ENCODE peak calls at places on chromosome 7, in four cellular contexts. S, L, H and A are unnamed samples. For H3K4me1, the result is how much of the 10 kb centered on the place peaks cover.

GRCh38 chr7:12650080-12650479 is 37.4 kb upstream of the ARL4A start:
- DNase-seq in S (no peak), L (no peak), H (no peak), A (no peak)

GRCh38 chr7:19116121-19117080 is 1.0 kb downstream of the TWIST1 start:
- DNase-seq in S (peak), L (peak), H (peak), A (no peak)

GRCh38 chr7:121795736-121796135 is 77.2 kb upstream of the PTPRZ1 start:
- DNase-seq in S (no peak), L (no peak), H (no peak), A (no peak)

GRCh38 chr7:94888542-94888941 is 18.9 kb upstream of the PPP1R9A start:
- DNase-seq in S (no peak), L (peak), H (no peak), A (no peak)

GRCh38 chr7:148624735-148625134 is 34.2 kb downstream of the C7orf33 start:
- DNase-seq in S (no peak), L (no peak), H (no peak), A (no peak)

GRCh38 chr7:132446265-132446664 is 130.0 kb downstream of the PLXNA4 start:
- DNase-seq in S (no peak), L (no peak), H (no peak), A (no peak)

GRCh38 chr7:147771344-147771743 is 819.2 kb upstream of the C7orf33 start:
- DNase-seq in S (no peak), L (no peak), H (no peak), A (no peak)

GRCh38 chr7:17944720-17945119 is 4.4 kb upstream of the SNX13 start:
- DNase-seq in S (no peak), L (peak), H (no peak), A (no peak)

GRCh38 chr7:119256001-119256400 is 1017.0 kb upstream of the KCND2 start:
- DNase-seq in S (no peak), L (no peak), H (no peak), A (no peak)

GRCh38 chr7:132503415-132503814 is 72.9 kb downstream of the PLXNA4 start:
- DNase-seq in S (no peak), L (no peak), H (no peak), A (no peak)

GRCh38 chr7:151833213-151833651 is 43.7 kb downstream of the PRKAG2 start:
- DNase-seq in S (peak), L (no peak), H (no peak), A (no peak)

GRCh38 chr7:115662120-115662519 is 368.4 kb downstream of the TFEC start:
- DNase-seq in S (no peak), L (no peak), H (no peak), A (no peak)

GRCh38 chr7:99252166-99252895 is 20.3 kb upstream of the MYH16 start:
- DNase-seq in S (no peak), L (no peak), H (no peak), A (no peak)

GRCh38 chr7:129368389-129368986 is 65.7 kb upstream of the STRIP2 start:
- DNase-seq in S (no peak), L (no peak), H (no peak), A (no peak)

GRCh38 chr7:1548944-1549343 is 7.1 kb downstream of the TMEM184A start:
- DNase-seq in S (no peak), L (no peak), H (no peak), A (no peak)

GRCh38 chr7:100210803-100211202 is 8.9 kb upstream of the PVRIG start:
- DNase-seq in S (no peak), L (no peak), H (no peak), A (no peak)

GRCh38 chr7:71637578-71637977 is 505.6 kb downstream of the GALNT17 start:
- DNase-seq in S (no peak), L (no peak), H (no peak), A (no peak)

GRCh38 chr7:99579956-99580777 is 17.9 kb upstream of the TMEM225B start:
- DNase-seq in S (no peak), L (no peak), H (peak), A (peak)

GRCh38 chr7:126001344-126001743 is 1071.7 kb upstream of the POT1 start:
- DNase-seq in S (no peak), L (no peak), H (no peak), A (no peak)

GRCh38 chr7:112869111-112869774 is 79.0 kb upstream of the TMEM168 start:
- DNase-seq in S (no peak), L (peak), H (no peak), A (no peak)

GRCh38 chr7:65971021-65971420 is 11.0 kb downstream of the GUSB start:
- DNase-seq in S (no peak), L (no peak), H (peak), A (no peak)

GRCh38 chr7:2723138-2723850 is 35.3 kb downstream of the AMZ1 start:
- DNase-seq in S (peak), L (no peak), H (peak), A (no peak)

GRCh38 chr7:38681882-38682281 is 50.7 kb upstream of the AMPH start:
- DNase-seq in S (no peak), L (no peak), H (no peak), A (no peak)

GRCh38 chr7:116796471-116796870 is 65.9 kb upstream of the CAPZA2 start:
- DNase-seq in S (no peak), L (no peak), H (no peak), A (no peak)

DNA sequence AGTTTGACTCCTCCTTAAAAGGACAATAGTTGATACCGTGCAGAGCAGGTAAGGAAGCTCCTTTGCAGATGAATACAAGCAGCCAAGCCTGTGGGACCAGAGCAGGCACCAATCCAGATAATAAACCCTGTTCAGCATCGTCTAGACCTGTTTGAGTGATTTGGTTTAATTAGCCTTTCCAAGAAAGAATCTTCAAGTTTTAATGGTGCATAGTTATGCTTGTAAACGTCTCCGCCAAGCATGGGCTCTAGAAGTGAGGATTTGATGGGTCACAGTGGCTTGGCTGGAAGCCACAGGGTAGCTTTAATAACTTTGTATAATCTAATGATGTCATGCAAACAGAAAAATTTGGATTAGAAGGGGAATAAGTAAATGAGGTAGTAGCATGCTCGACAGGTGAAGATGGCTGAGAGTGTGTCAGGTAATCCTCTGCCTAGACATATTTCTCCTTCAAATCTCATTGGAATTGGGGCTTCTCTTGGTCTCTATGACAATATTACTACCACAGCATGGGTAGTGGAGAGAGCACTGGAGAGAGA is 188.4 kb downstream of the DYNC1I1 start:
- DNase-seq in S (no peak), L (no peak), H (no peak), A (no peak)
- H3K4me3 ChIP-seq in S (no peak), L (no peak), H (no peak), A (no peak)

DNA sequence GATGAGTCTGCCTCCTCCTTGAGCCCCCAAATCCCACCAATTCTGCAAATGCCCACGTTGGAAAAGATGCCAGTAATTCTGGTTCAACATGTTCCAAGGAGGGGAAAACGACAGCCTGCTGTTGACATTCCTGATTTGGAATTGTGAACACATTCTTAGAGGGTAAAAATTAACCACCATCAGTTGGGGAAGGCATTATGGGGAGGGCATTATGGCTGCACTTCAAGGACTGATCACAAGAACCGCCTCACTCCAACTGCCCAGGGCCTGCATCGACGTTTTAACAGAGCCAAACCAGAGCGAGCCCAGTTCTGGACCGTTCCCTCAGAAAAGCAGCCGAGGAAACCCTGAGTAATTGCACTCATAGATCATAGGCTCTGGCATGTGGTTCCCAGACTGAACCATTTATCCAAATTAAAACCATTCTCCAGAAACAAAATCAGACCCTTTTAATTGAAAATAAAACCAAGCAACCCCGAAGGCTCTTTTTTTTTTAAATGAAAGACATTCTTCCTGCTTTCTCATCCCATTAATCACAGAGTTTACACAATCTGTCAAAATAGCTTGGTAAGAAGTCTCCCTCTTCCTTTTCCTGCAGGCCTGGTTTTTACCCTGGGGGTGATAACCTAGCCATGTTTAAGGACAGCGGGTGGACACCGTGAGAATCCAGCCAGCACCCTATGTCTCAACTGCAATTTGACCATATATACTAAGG is 8.0 kb downstream of the TNS3 start:
- DNase-seq in S (peak), L (no peak), H (no peak), A (no peak)
- H3K4me1 ChIP-seq in S (half or more), L (half or more), H (under half), A (under half)

DNA sequence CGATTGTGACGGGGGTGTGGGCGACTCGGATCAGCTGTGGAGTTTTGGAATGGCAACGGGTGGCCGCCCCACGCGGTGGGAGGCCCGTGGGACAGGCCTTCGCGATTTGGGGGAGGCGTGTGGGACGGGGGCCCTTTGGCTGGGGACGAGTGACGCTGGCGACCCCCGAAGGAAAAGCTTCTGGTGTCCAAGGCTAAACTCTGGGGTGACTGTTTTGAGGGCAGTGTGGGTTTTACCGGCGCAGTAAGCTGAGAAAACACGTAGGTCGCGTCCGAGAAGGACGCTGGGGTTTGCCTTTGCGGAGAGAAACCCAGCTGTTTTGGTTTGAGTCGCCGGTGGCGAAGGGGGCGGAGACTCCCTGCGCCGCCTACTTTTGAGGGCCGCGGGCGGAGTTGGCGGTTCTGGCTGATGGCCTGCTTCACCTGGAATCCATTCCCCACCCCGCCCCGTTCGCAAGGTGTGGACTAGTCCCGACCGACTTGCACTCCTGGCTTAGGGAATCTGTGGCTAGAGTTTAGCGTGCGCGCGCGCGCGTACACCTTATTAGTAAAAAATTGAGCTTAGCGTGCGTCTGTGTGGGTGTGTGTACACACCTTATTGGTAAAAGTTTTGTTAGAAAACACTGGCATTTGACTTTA is 606 bp downstream of the TAX1BP1 start:
- DNase-seq in S (peak), L (peak), H (peak), A (peak)
- TF ChIP-seq POLR2A in S (peak), L (peak), H (peak), A (peak)

GRCh38 chr7:83469076-83469475 is 179.9 kb downstream of the SEMA3E start:
- DNase-seq in S (no peak), L (no peak), H (no peak), A (no peak)

GRCh38 chr7:83468251-83468739 is 180.6 kb downstream of the SEMA3E start:
- DNase-seq in S (peak), L (peak), H (peak), A (peak)

GRCh38 chr7:83475403-83475802 is 173.5 kb downstream of the SEMA3E start:
- DNase-seq in S (no peak), L (no peak), H (no peak), A (no peak)

GRCh38 chr7:83469491-83469890 is 179.4 kb downstream of the SEMA3E start:
- DNase-seq in S (no peak), L (no peak), H (no peak), A (no peak)

DNA sequence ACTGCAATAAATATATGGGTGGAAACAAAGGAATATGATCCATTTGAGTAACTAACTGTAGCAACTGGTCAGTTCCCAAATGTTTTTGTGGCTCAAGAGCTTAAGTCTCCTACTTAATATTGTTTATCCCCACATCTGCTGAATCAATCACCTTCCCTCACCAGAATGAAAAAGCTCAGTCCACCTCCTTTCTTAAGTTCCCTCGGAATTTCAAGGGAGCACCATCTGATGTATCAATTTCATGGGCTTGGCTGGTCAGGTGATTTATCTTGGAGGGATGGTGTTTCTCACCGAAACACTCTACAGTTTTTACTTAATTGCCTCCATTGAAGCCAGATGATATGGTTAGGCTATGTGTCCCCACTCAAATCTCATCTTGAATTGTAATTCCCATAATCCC is 176.6 kb downstream of the SEMA3E start:
- DNase-seq in S (no peak), L (no peak), H (no peak), A (no peak)
- H3K4me3 ChIP-seq in S (no peak), L (no peak), H (no peak), A (no peak)